ENCODE peak calls at places on chromosomes 7 and 10, in seven cellular contexts. P is H1, W is PC-9, J is GM23248, M is A673, L is cardiac muscle cell, H is GM23338. O is an unnamed sample.

GRCh38 chr7:141071855-141072547 is 1.9 kb upstream of the TMEM178B start:
- DNase-seq in P (no peak), H (peak; percentile 68), L (no peak), M (no peak), J (peak; percentile 2), W (no peak), O (no peak)

GRCh38 chr7:70317356-70317755 is 719.1 kb downstream of the AUTS2 start:
- DNase-seq in H (no peak), P (no peak), L (peak; percentile 19), M (no peak), J (peak; percentile 39), W (no peak), O (no peak)

GRCh38 chr10:114485695-114486400 is 81.5 kb upstream of the AFAP1L2 start:
- DNase-seq in W (no peak), P (no peak), M (no peak), J (no peak), H (no peak), L (no peak), O (no peak)

GRCh38 chr7:90172624-90173023 is 18.4 kb downstream of the STEAP1 start:
- DNase-seq in L (no peak), J (no peak), W (no peak), P (no peak), H (no peak), M (no peak), O (no peak)

GRCh38 chr7:82050792-82051191 is 280.9 kb upstream of the HGF start:
- DNase-seq in P (no peak), J (peak; percentile 85), L (peak; percentile 74), W (no peak), M (peak; percentile 51), H (no peak), O (no peak)

GRCh38 chr7:155293721-155294642 is 3.7 kb upstream of the INSIG1 start:
- DNase-seq in P (no peak), L (no peak), J (no peak), H (no peak), W (no peak), M (no peak), O (no peak)

GRCh38 chr10:536371-536925 is 153.0 kb downstream of the DIP2C start:
- DNase-seq in J (peak; percentile 77), M (no peak), P (no peak), H (no peak), W (no peak), L (no peak), O (no peak)

GRCh38 chr10:80094236-80094635 is 15.8 kb downstream of the TMEM254 start:
- DNase-seq in W (no peak), P (no peak), J (no peak), H (no peak), M (no peak), L (no peak), O (no peak)

GRCh38 chr10:35214607-35215020 is 88.0 kb downstream of the CREM start:
- DNase-seq in W (no peak), M (no peak), H (no peak), P (no peak), J (no peak), L (no peak), O (no peak)

GRCh38 chr10:100341953-100342626 is 4.9 kb upstream of the SCD start:
- DNase-seq in M (peak; percentile 75), P (no peak), H (peak; percentile 83), J (peak; percentile 76), L (peak; percentile 76), W (peak; percentile 41), O (peak; percentile 45)

GRCh38 chr7:154627571-154628290 is 375.2 kb downstream of the PAXIP1 start:
- DNase-seq in P (no peak), H (no peak), M (no peak), L (no peak), J (no peak), W (no peak), O (no peak)

GRCh38 chr10:123852411-123852951 is 39.1 kb downstream of the CPXM2 start:
- DNase-seq in H (no peak), W (no peak), P (no peak), L (no peak), J (no peak), M (no peak), O (no peak)

GRCh38 chr7:137962875-137963507 is 38.9 kb downstream of the CREB3L2 start:
- DNase-seq in H (no peak), J (no peak), M (no peak), P (no peak), W (peak; percentile 94), L (no peak), O (no peak)

GRCh38 chr7:74230446-74231231 is 20.8 kb downstream of the LAT2 start:
- DNase-seq in H (no peak), M (no peak), P (no peak), W (no peak), L (no peak), J (no peak), O (no peak)

GRCh38 chr7:2528481-2529095 is 9.0 kb downstream of the LFNG start:
- DNase-seq in J (no peak), M (no peak), P (no peak), L (no peak), H (peak; percentile 1), W (no peak), O (no peak)

GRCh38 chr7:1270181-1270580 is 37.5 kb downstream of the UNCX start:
- DNase-seq in P (no peak), H (no peak), J (no peak), M (no peak), L (no peak), W (no peak), O (no peak)
- H3K27me3 ChIP-seq in P (no peaks in the 10 kb centered on the region), H (no peaks in the 10 kb centered on the region), J (peaks cover 15% of the 10 kb centered on the region), M (peaks cover 17% of the 10 kb centered on the region), L (peaks cover 12% of the 10 kb centered on the region), W (peaks cover 74% of the 10 kb centered on the region), O (no peaks in the 10 kb centered on the region)

GRCh38 chr10:9012312-9012711 is 957.8 kb downstream of the GATA3 start:
- DNase-seq in M (peak; percentile 7), W (no peak), J (peak; percentile 7), L (peak; percentile 48), H (no peak), P (no peak), O (no peak)

GRCh38 chr10:9009505-9009904 is 955.0 kb downstream of the GATA3 start:
- DNase-seq in W (no peak), M (no peak), J (no peak), L (peak; percentile 2), P (no peak), H (no peak), O (no peak)

GRCh38 chr10:9010093-9010492 is 955.6 kb downstream of the GATA3 start:
- DNase-seq in W (no peak), L (no peak), J (no peak), P (no peak), M (no peak), H (peak; percentile 30), O (no peak)

GRCh38 chr10:9015005-9015404 is 960.5 kb downstream of the GATA3 start:
- DNase-seq in L (peak; percentile 1), M (peak; percentile 30), H (no peak), J (no peak), W (no peak), P (no peak), O (no peak)

GRCh38 chr10:9010931-9011670 is 956.6 kb downstream of the GATA3 start:
- DNase-seq in P (no peak), W (no peak), J (no peak), H (no peak), M (no peak), L (no peak), O (no peak)
- H3K27ac ChIP-seq in P (no peak overlapping the region), W (no peak overlapping the region), J (no peak overlapping the region), H (no peak overlapping the region), M (no peak overlapping the region), L (no peak overlapping the region), O (no peak overlapping the region)

GRCh38 chr10:82072124-82072523 is 197.1 kb downstream of the NRG3 start:
- DNase-seq in H (no peak), W (no peak), J (no peak), L (no peak), P (no peak), M (no peak), O (no peak)
- H3K4me3 ChIP-seq in H (no peak overlapping the region), W (no peak overlapping the region), J (no peak overlapping the region), L (no peak overlapping the region), P (no peak overlapping the region), M (no peak overlapping the region), O (no peak overlapping the region)

GRCh38 chr7:36217211-36217960 is 64.3 kb downstream of the EEPD1 start:
- DNase-seq in L (no peak), J (no peak), W (no peak), P (no peak), M (no peak), H (no peak), O (no peak)
- H3K27me3 ChIP-seq in L (no peaks in the 10 kb centered on the region), J (no peaks in the 10 kb centered on the region), W (no peaks in the 10 kb centered on the region), P (no peaks in the 10 kb centered on the region), M (no peaks in the 10 kb centered on the region), H (no peaks in the 10 kb centered on the region), O (no peaks in the 10 kb centered on the region)

DNA sequence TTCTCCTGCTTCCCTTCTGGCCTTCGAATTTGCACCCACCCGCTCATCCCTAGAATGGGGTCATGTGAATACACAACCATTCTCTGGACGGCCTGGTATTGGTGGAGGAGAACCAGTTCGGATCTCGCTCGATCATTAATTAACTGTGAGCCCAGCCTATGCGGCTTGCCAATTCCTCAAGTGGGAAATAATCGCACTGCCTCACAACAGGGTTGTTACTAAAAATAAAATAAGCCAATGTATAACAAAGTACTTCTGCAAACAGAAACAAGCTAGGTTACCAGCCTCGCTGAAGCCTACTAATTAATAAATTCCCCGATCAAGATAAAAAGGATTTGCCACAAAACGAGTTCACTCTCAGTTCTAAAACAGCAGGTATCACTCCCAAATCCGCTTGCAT is 16.2 kb downstream of the CTBP2 start:
- DNase-seq in H (no peak), M (no peak), W (no peak), P (no peak), L (no peak), J (no peak), O (no peak)
- H3K27ac ChIP-seq in H (peak overlapping the region; percentile 72), M (no peak overlapping the region), W (no peak overlapping the region), P (no peak overlapping the region), L (peak overlapping the region; percentile 21), J (no peak overlapping the region), O (no peak overlapping the region)

GRCh38 chr7:77216233-77216632 is 16.6 kb upstream of the FGL2 start:
- DNase-seq in H (no peak), W (no peak), J (no peak), M (no peak), P (no peak), L (no peak), O (no peak)
- H3K4me3 ChIP-seq in H (no peak overlapping the region), W (no peak overlapping the region), J (no peak overlapping the region), M (no peak overlapping the region), P (no peak overlapping the region), L (no peak overlapping the region), O (no peak overlapping the region)

DNA sequence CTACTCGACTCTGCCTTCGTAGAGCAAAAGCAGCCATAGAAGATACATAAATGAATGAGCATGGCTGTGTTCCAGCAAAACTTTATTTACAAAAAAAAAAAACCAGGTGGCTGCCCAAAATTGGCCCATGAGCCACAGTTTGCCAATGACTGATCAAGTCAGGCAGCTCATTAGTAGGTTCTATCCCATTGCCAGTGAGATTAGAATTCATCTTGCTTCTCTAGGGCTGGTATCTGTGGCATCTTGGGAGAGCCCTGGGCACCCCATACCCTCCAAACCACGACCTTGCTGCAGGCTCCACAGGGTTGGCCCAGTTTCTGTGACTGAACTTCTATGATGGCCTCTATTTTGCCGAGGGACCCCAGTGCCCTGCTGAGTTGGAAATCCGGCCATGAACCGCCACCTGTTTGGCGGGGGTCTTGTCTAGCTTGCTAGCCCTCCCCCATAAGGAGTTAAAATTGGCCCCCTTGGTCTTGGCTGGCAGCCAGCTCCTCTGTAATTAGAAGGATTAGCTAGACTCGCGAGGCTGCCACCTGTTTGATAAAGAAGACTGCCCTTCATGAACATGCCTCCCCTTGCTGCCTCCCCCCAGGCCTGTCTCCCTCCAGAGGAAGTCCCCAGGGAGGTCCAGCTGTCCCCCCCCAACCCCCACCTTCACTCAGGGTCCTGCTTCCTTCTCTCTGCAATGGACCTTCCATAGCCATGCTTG is 83.9 kb downstream of the CHN2 start:
- DNase-seq in M (peak; percentile 40), W (no peak), J (no peak), P (no peak), H (no peak), L (no peak), O (no peak)
- H3K27me3 ChIP-seq in M (no peaks in the 10 kb centered on the region), W (peaks cover 6% of the 10 kb centered on the region), J (peaks cover 7% of the 10 kb centered on the region), P (no peaks in the 10 kb centered on the region), H (no peaks in the 10 kb centered on the region), L (no peaks in the 10 kb centered on the region), O (no peaks in the 10 kb centered on the region)

O was measured in iPS DF 6.9.